ENCODE peak calls at places on chromosomes 7 and 10, in seven cellular contexts. X is Caco-2, M is hepatocyte, E is kidney, R is right lobe of liver, B is GM23338, P is OCI-LY7. Q is an unnamed sample. For H3K4me1, the result is how much of the 10 kb centered on the place peaks cover.

GRCh38 chr10:49601857-49602256 is 8.3 kb upstream of the SLC18A3 start:
- DNase-seq in P (no peak), R (no peak), X (no peak), B (no peak), E (no peak), M (no peak), Q (no peak)

GRCh38 chr7:24622646-24623182 is 49.5 kb downstream of the PALS2 start:
- DNase-seq in B (no peak), E (no peak), X (no peak), R (no peak), P (no peak), M (no peak), Q (no peak)

GRCh38 chr7:55420535-55420934 is 55.4 kb downstream of the LANCL2 start:
- DNase-seq in E (no peak), P (no peak), X (peak), B (no peak), M (no peak), R (no peak), Q (no peak)

GRCh38 chr10:32943854-32944661 is 14.0 kb downstream of the ITGB1 start:
- DNase-seq in P (no peak), R (peak), M (no peak), B (peak), X (no peak), E (peak), Q (peak)

GRCh38 chr10:13865758-13866491 is 279.2 kb downstream of the PRPF18 start:
- DNase-seq in B (peak), R (no peak), E (no peak), P (no peak), M (no peak), X (no peak), Q (peak)

GRCh38 chr7:25750738-25751529 is 401.1 kb upstream of the NFE2L3 start:
- DNase-seq in R (no peak), M (no peak), E (no peak), B (no peak), P (no peak), X (no peak), Q (no peak)

GRCh38 chr10:129765664-129766550 is 198.2 kb downstream of the EBF3 start:
- DNase-seq in M (no peak), B (no peak), R (peak), E (peak), P (no peak), X (no peak), Q (peak)

GRCh38 chr10:14408139-14408538 is 77.4 kb upstream of the FRMD4A start:
- DNase-seq in X (no peak), E (no peak), R (no peak), B (no peak), P (no peak), M (no peak), Q (no peak)

GRCh38 chr10:21507066-21507669 is 18.3 kb downstream of the SKIDA1 start:
- DNase-seq in R (no peak), B (no peak), E (no peak), P (no peak), X (no peak), M (no peak), Q (peak)

GRCh38 chr10:19347592-19347991 is 299.0 kb downstream of the MALRD1 start:
- DNase-seq in M (peak), E (no peak), X (peak), P (no peak), R (no peak), B (peak), Q (peak)

GRCh38 chr10:60291354-60291930 is 98.2 kb downstream of the ANK3 start:
- DNase-seq in X (no peak), E (no peak), P (no peak), R (no peak), M (no peak), B (no peak), Q (no peak)

GRCh38 chr7:23811540-23811939 is 101.5 kb downstream of the STK31 start:
- DNase-seq in M (no peak), R (no peak), B (peak), E (no peak), P (peak), X (no peak), Q (no peak)

GRCh38 chr7:121329460-121330052 is 756 bp downstream of the WNT16 start:
- DNase-seq in R (no peak), E (peak), X (peak), M (peak), B (peak), P (no peak), Q (peak)

GRCh38 chr10:72740526-72740925 is 48.6 kb downstream of the MCU start:
- DNase-seq in E (no peak), X (peak), R (no peak), P (no peak), M (peak), B (no peak), Q (peak)

GRCh38 chr10:125985557-125986246 is 89.3 kb downstream of the FANK1 start:
- DNase-seq in B (no peak), E (no peak), P (no peak), M (no peak), R (no peak), X (no peak), Q (no peak)

GRCh38 chr10:84837041-84837766 is 508.8 kb downstream of the CCSER2 start:
- DNase-seq in M (no peak), E (no peak), R (no peak), X (no peak), B (no peak), P (no peak), Q (no peak)

GRCh38 chr10:103053659-103054581 is 135.8 kb downstream of the CNNM2 start:
- DNase-seq in X (peak), P (no peak), E (peak), M (peak), B (peak), R (peak), Q (peak)

GRCh38 chr7:33233659-33234058 is 104.3 kb downstream of the BBS9 start:
- DNase-seq in B (no peak), X (no peak), E (no peak), R (no peak), P (no peak), M (no peak), Q (no peak)

GRCh38 chr10:97361050-97361901 is 26.7 kb upstream of the FRAT2 start:
- DNase-seq in R (no peak), M (no peak), P (no peak), X (no peak), B (no peak), E (no peak), Q (no peak)

GRCh38 chr7:23207029-23207428 is 25.2 kb downstream of the NUP42 start:
- DNase-seq in E (no peak), P (no peak), M (no peak), B (no peak), R (no peak), X (no peak), Q (no peak)

DNA sequence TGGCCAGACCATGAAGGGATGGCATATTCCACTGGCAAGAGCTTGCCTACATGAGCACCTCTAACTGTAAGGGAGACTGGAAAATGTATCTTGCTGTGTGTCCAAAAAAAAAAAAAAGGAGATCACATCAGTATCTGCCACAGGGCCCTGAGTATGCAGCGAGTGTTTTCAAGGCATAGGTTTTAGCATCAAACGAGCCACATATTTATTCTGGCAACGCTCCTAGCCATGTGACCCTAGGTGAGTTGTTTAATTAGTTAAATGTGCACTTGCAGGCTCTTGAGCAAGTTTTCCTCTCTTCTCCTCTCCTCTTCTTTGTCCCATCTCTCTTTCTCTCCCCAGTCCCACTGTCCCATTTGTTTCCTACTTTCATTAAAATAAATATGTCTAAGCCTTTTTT is 428.7 kb upstream of the AKR1E2 start:
- DNase-seq in P (no peak), X (no peak), B (no peak), M (no peak), E (no peak), R (no peak), Q (no peak)
- H3K4me1 ChIP-seq in P (under half), X (under half), B (under half), M (under half), E (under half), R (under half), Q (under half)

GRCh38 chr7:86975449-86975848 is 84.0 kb downstream of the ELAPOR2 start:
- DNase-seq in R (no peak), X (no peak), E (no peak), B (no peak), M (no peak), P (no peak), Q (no peak)

GRCh38 chr7:86972072-86972471 is 87.4 kb downstream of the ELAPOR2 start:
- DNase-seq in E (no peak), R (no peak), M (no peak), X (no peak), B (peak), P (no peak), Q (peak)

GRCh38 chr7:86976958-86977357 is 82.5 kb downstream of the ELAPOR2 start:
- DNase-seq in E (no peak), M (no peak), P (no peak), R (no peak), B (no peak), X (no peak), Q (no peak)

GRCh38 chr7:86978804-86979506 is 80.5 kb downstream of the ELAPOR2 start:
- DNase-seq in M (no peak), R (no peak), P (peak), B (no peak), E (no peak), X (no peak), Q (no peak)

GRCh38 chr7:86975914-86976313 is 83.5 kb downstream of the ELAPOR2 start:
- DNase-seq in X (no peak), E (no peak), B (no peak), M (no peak), R (no peak), P (no peak), Q (no peak)
- H3K4me1 ChIP-seq in X (under half), E (under half), B (under half), M (under half), R (under half), P (under half), Q (under half)

DNA sequence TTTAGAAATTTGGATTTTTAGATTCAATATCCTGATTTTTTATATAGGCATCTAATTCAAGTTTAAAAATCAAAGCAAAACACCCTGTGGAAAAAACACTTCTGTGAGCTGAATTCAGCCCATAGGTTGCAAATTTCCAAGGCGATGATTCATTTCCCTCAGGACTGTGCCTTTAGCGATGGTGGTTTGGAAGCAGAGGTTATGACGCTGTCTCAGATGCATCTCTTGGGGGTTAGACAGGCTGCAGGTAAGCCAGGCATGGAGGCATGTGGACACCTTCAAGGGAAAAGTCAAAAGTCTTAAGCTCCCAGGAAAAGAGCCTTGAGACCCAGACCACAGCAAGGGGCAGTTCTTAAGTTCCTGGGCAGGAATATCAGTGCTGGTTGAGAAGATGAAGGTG is 9.5 kb upstream of the FRA10AC1 start:
- DNase-seq in E (no peak), M (no peak), B (no peak), X (no peak), P (no peak), R (no peak), Q (no peak)
- H3K4me1 ChIP-seq in E (under half), M (under half), B (under half), X (under half), P (under half), R (under half), Q (under half)

GRCh38 chr7:45686441-45687184 is 112.4 kb downstream of the ADCY1 start:
- DNase-seq in P (no peak), X (no peak), B (no peak), R (no peak), E (no peak), M (no peak), Q (peak)

GRCh38 chr7:45685619-45686240 is 111.6 kb downstream of the ADCY1 start:
- DNase-seq in R (no peak), M (no peak), X (no peak), E (no peak), P (no peak), B (no peak), Q (peak)

GRCh38 chr7:45689011-45689796 is 115.0 kb downstream of the ADCY1 start:
- DNase-seq in M (no peak), P (no peak), X (no peak), E (no peak), B (no peak), R (no peak), Q (peak)

GRCh38 chr7:45687185-45687560 is 113.0 kb downstream of the ADCY1 start:
- DNase-seq in E (no peak), M (no peak), B (no peak), X (no peak), R (no peak), P (no peak), Q (peak)

GRCh38 chr7:45687721-45688120 is 113.6 kb downstream of the ADCY1 start:
- DNase-seq in B (no peak), P (no peak), E (no peak), M (no peak), X (no peak), R (peak), Q (peak)
- H3K4me1 ChIP-seq in B (under half), P (under half), E (under half), M (under half), X (under half), R (under half), Q (under half)

GRCh38 chr10:104306897-104307296 is 31.4 kb downstream of the ITPRIP start:
- DNase-seq in E (no peak), R (no peak), X (no peak), P (no peak), B (peak), M (no peak), Q (no peak)
- H3K4me1 ChIP-seq in E (under half), R (under half), X (under half), P (under half), B (under half), M (under half), Q (under half)

GRCh38 chr7:108484137-108484536 is 27.9 kb upstream of the NRCAM start:
- DNase-seq in B (no peak), P (no peak), R (no peak), E (no peak), X (no peak), M (no peak), Q (no peak)

GRCh38 chr7:108488902-108489538 is 32.8 kb upstream of the NRCAM start:
- DNase-seq in M (no peak), X (no peak), R (no peak), B (peak), E (no peak), P (no peak), Q (no peak)

DNA sequence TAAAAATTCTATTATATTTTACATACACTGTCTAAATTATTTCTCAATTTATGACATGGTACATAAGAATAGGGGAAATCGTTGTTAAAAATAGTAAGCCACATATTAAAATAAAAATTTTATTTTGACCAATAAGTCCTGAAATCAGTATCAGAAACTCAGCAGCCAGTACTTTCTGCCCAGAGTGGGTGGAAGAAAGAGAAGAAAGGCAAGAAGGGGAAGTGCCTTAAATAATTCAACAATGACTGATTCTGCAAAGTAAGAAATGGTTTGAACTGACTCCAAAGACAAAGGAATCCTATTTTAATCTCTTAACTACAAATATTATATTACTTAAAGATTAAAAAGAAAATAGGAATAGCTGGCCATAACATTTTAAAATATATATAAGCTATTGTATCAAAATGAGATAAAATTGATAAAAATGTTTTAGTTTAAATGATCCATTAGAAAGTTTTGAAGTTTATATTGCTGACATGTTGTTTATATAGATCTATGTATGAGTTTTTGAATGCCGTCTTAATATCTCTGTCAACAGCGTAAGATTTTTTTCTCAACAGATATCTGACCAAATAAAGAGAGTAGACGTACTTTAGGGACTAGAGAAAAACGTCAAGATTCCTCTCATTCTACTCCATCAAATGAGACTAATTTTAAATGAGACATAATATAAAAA is 30.2 kb upstream of the NRCAM start:
- DNase-seq in P (no peak), X (no peak), R (no peak), E (no peak), M (no peak), B (no peak), Q (no peak)
- H3K4me1 ChIP-seq in P (under half), X (under half), R (under half), E (under half), M (under half), B (under half), Q (under half)

GRCh38 chr10:73858750-73859439 is 15.5 kb downstream of the CAMK2G start:
- DNase-seq in E (no peak), X (no peak), R (no peak), P (peak), M (no peak), B (no peak), Q (no peak)
- H3K4me1 ChIP-seq in E (under half), X (under half), R (under half), P (under half), M (under half), B (under half), Q (under half)

DNA sequence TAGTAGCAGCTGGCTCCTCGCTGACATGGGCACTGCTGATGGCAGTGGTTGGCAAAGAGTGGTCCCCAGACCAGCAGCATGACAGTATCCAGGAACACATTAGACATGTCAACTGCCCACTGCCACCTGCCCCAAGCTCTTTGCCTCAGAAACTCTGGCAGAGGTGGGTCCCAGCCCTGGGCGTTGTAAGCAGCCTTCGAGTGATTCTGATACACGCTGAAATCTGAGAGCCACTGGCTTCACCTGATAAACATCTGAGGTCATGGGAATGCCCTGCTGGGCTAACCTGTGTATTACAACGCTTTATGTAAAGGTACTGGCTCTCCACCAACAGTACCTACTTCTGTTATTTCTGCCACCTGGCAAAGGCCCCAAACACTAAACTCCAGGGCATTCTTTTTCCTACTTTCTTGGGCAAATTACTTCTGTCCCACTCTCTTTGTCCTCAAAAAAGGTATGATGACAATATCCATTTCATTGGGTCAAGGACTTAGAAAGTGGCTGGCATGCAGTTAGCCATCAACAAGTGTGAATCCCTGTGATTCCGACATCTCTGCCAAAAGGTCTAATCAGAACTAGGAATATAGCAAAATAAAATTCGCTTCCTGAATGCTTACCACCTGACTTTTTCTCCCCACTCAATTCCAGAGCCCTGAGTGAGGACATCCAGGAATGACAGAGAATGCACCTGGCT is 9.2 kb downstream of the SGMS1 start:
- DNase-seq in P (peak), R (no peak), X (peak), M (peak), E (no peak), B (peak), Q (peak)
- H3K4me1 ChIP-seq in P (half or more), R (under half), X (under half), M (under half), E (under half), B (half or more), Q (under half)